ENCODE peak calls at places on chromosomes 1 and 21, in four cellular contexts. O is GM12878, G is K562, Q is HepG2. H is an unnamed sample.
A peak's percentile ranks its signal among the peaks of the same experiment; 100 is the strongest.

GRCh38 chr1:94063379-94063778 is 57.6 kb downstream of the ABCA4 start:
- DNase-seq in Q (peak; percentile 76), O (no peak), G (no peak), H (peak; percentile 19)

GRCh38 chr1:79186260-79186659 is 179.7 kb upstream of the ADGRL4 start:
- DNase-seq in O (no peak), G (no peak), Q (no peak), H (no peak)

GRCh38 chr1:46202975-46203737 is at the start of gene LURAP1:
- DNase-seq in O (no peak), G (peak; percentile 75), Q (no peak), H (peak; percentile 84)

GRCh38 chr1:74505133-74505532 is 7.3 kb downstream of the LRRC53 start:
- DNase-seq in Q (no peak), O (no peak), G (no peak), H (peak; percentile 51)

GRCh38 chr1:63835075-63835633 is 61.3 kb downstream of the ROR1 start:
- DNase-seq in G (no peak), O (no peak), Q (no peak), H (no peak)

GRCh38 chr1:212401838-212402582 is 12.7 kb downstream of the PACC1 start:
- DNase-seq in Q (no peak), O (no peak), G (no peak), H (no peak)

GRCh38 chr1:87937774-87938173 is 609.1 kb downstream of the LMO4 start:
- DNase-seq in Q (no peak), O (no peak), G (no peak), H (no peak)

GRCh38 chr1:37892151-37893047 is 33.0 kb upstream of the MTF1 start:
- DNase-seq in G (no peak), O (no peak), Q (no peak), H (no peak)

GRCh38 chr1:240152611-240153297 is 61.1 kb downstream of the FMN2 start:
- DNase-seq in Q (no peak), G (no peak), O (no peak), H (no peak)

GRCh38 chr1:17507916-17508315 is 31.6 kb upstream of the ARHGEF10L start:
- DNase-seq in O (no peak), G (no peak), Q (no peak), H (peak; percentile 51)

GRCh38 chr1:151175910-151176309 is at the start of gene TMOD4:
- DNase-seq in Q (no peak), G (peak; percentile 48), O (no peak), H (peak; percentile 67)

GRCh38 chr1:204454476-204454875 is 40.1 kb downstream of the PIK3C2B start:
- DNase-seq in Q (no peak), O (no peak), G (no peak), H (no peak)

GRCh38 chr1:42973799-42974198 is 15.1 kb upstream of the SLC2A1 start:
- DNase-seq in O (no peak), G (no peak), Q (no peak), H (no peak)

GRCh38 chr1:24409535-24409934 is 4.0 kb downstream of the STPG1 start:
- DNase-seq in O (no peak), G (no peak), Q (no peak), H (no peak)

GRCh38 chr1:168585191-168585590 is 8.8 kb downstream of the XCL1 start:
- DNase-seq in G (no peak), Q (no peak), O (no peak), H (no peak)

GRCh38 chr1:52059888-52060287 is 3.8 kb downstream of the BTF3L4 start:
- DNase-seq in Q (no peak), O (no peak), G (no peak), H (no peak)
- H3K36me3 ChIP-seq in Q (peaks cover 15% of the 10 kb centered on the region), O (no peaks in the 10 kb centered on the region), G (peaks cover 60% of the 10 kb centered on the region), H (peaks cover 55% of the 10 kb centered on the region)

GRCh38 chr1:185853739-185854138 is 119.5 kb downstream of the HMCN1 start:
- DNase-seq in G (no peak), O (no peak), Q (no peak), H (no peak)
- TF ChIP-seq NFIC in G (no peak), O (no peak), Q (no peak), H (peak; percentile 5)

DNA sequence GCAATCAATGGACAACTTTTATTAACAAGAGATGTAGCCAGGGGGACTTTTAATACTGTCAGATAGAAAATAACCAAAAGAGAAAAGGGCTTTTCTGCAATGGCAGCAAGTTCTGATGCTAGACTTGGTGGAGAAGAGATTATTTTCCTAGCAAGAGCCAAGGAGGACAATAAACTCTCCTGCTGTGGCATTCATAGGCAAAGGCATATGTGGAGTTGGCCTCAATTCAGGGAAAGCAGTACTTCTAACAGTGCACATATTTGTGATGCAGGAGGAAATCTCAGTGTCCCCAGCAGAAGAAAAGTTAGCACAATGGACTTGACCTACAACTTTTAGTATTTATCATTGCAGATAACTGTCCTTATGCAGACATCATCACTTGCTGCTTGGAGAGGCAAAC is 75.1 kb upstream of the GRIK1 start:
- DNase-seq in G (no peak), O (no peak), Q (no peak), H (no peak)
- H3K36me3 ChIP-seq in G (no peaks in the 10 kb centered on the region), O (no peaks in the 10 kb centered on the region), Q (no peaks in the 10 kb centered on the region), H (no peaks in the 10 kb centered on the region)

DNA sequence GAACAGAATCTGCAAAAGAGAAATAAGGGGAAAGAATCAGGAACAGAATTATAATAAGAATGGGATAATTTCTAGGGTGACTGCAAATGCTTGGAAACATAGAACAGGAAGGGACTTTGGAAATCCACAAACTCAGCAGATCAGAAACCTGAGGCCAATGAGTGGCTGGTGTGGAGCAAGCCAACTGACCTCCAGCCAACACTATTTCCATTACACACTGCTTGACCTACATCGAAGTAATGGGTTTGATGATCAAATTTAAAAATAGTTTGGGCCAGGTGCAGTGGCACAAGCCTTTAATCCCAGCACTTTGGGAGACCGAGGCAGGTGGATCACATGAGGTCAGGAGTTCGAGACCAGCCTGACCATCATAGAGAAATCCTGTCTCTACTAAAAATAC is 284.9 kb downstream of the GRIK1 start:
- DNase-seq in Q (no peak), G (no peak), O (no peak), H (no peak)
- TF ChIP-seq NFIC in Q (no peak), G (no peak), O (no peak), H (no peak)